ENCODE peak calls at places on chromosomes 2 and 18, in six cellular contexts. M is NCI-H1436 treated with DMSO at 0.1 percent for 48 hours, B is DMS53, W is midbrain, U is NCI-H1417, R is SK-MEL-5. K is an unnamed sample.

GRCh38 chr2:20164061-20164733 is 60.7 kb downstream of the SDC1 start:
- DNase-seq in M (no peak), W (no peak), U (peak; percentile 12), B (peak; percentile 76), R (peak; percentile 23), K (no peak)

GRCh38 chr2:233857511-233858118 is 3.3 kb upstream of the HJURP start:
- DNase-seq in W (no peak), M (no peak), U (peak; percentile 8), B (peak; percentile 44), R (peak; percentile 69), K (peak; percentile 42)

GRCh38 chr2:21037671-21038108 is 6.2 kb downstream of the APOB start:
- DNase-seq in W (no peak), B (no peak), R (no peak), U (no peak), M (no peak), K (no peak)

GRCh38 chr2:239870863-239871262 is 154.3 kb downstream of the NDUFA10 start:
- DNase-seq in R (no peak), U (no peak), W (no peak), B (no peak), M (no peak), K (no peak)

GRCh38 chr2:121293450-121294325 is 8.7 kb upstream of the TFCP2L1 start:
- DNase-seq in U (no peak), M (no peak), B (peak; percentile 26), W (no peak), R (no peak), K (no peak)

GRCh38 chr2:118763797-118764196 is 83.7 kb downstream of the EN1 start:
- DNase-seq in M (no peak), R (peak; percentile 63), B (peak; percentile 7), W (no peak), U (no peak), K (no peak)

GRCh38 chr2:182866095-182866460 is 359 bp downstream of the FRZB start:
- DNase-seq in U (no peak), B (peak; percentile 35), R (no peak), M (no peak), W (no peak), K (no peak)

GRCh38 chr2:19748073-19748375 is 153.8 kb downstream of the TTC32 start:
- DNase-seq in W (no peak), M (no peak), B (no peak), R (peak; percentile 21), U (no peak), K (no peak)

GRCh38 chr2:164697688-164698290 is 76.5 kb upstream of the GRB14 start:
- DNase-seq in R (peak; percentile 54), W (no peak), B (peak; percentile 80), U (no peak), M (no peak), K (peak; percentile 21)

GRCh38 chr2:210226186-210226585 is 939 bp upstream of the ACADL start:
- DNase-seq in M (no peak), U (no peak), B (no peak), W (no peak), R (no peak), K (no peak)

GRCh38 chr2:120175000-120175581 is 48.1 kb downstream of the TMEM185B start:
- DNase-seq in U (peak; percentile 24), B (peak; percentile 78), M (no peak), R (peak; percentile 67), W (peak; percentile 76), K (peak; percentile 63)

GRCh38 chr2:160390544-160391258 is 102.9 kb downstream of the RBMS1 start:
- DNase-seq in U (no peak), M (no peak), R (no peak), B (no peak), W (no peak), K (peak; percentile 69)

GRCh38 chr18:2302628-2303516 is 268.4 kb downstream of the METTL4 start:
- DNase-seq in M (no peak), B (no peak), U (no peak), R (no peak), W (no peak), K (peak; percentile 88)

GRCh38 chr18:60506682-60507081 is 134.1 kb upstream of the MC4R start:
- DNase-seq in R (no peak), U (no peak), W (no peak), M (no peak), B (peak; percentile 19), K (no peak)

GRCh38 chr2:21362101-21362500 is 238.3 kb downstream of the TDRD15 start:
- DNase-seq in W (no peak), B (peak; percentile 14), U (no peak), M (no peak), R (no peak), K (no peak)

GRCh38 chr2:2699117-2699497 is 368.0 kb upstream of the MYT1L start:
- DNase-seq in M (no peak), R (no peak), W (no peak), U (peak; percentile 18), B (no peak), K (no peak)

GRCh38 chr2:219448776-219449476 is 14.3 kb downstream of the SPEG start:
- DNase-seq in U (no peak), R (no peak), M (no peak), W (no peak), B (no peak), K (no peak)

GRCh38 chr2:119958642-119959268 is 54.1 kb upstream of the EPB41L5 start:
- DNase-seq in U (no peak), B (no peak), R (no peak), M (no peak), W (no peak), K (peak; percentile 16)

GRCh38 chr2:66477125-66477842 is 42.4 kb downstream of the MEIS1 start:
- DNase-seq in M (no peak), U (no peak), B (no peak), R (no peak), W (no peak), K (peak; percentile 22)

GRCh38 chr18:74596959-74597661 is 560 bp upstream of the ZNF407 start:
- DNase-seq in M (no peak), R (no peak), W (peak; percentile 89), B (peak; percentile 96), U (peak; percentile 100), K (no peak)

GRCh38 chr2:28420717-28421116 is 28.1 kb downstream of the FOSL2 start:
- DNase-seq in U (no peak), B (no peak), W (no peak), R (no peak), M (no peak), K (no peak)

GRCh38 chr2:100865819-100866462 is 46.0 kb downstream of the NPAS2 start:
- DNase-seq in M (no peak), W (no peak), R (no peak), U (no peak), B (peak; percentile 60), K (peak; percentile 66)

GRCh38 chr2:101854877-101855276 is 136.9 kb upstream of the IL1R2 start:
- DNase-seq in B (no peak), M (no peak), U (no peak), W (no peak), R (peak; percentile 6), K (no peak)

GRCh38 chr2:37324786-37325624 is at the start of gene PRKD3:
- DNase-seq in B (peak; percentile 69), R (peak; percentile 64), U (peak; percentile 72), M (no peak), W (peak; percentile 57), K (peak; percentile 46)

GRCh38 chr18:35688757-35689156 is 107.2 kb downstream of the GALNT1 start:
- DNase-seq in W (no peak), B (peak; percentile 5), R (peak; percentile 73), U (no peak), M (no peak), K (no peak)

GRCh38 chr2:240215676-240216051 is 75.2 kb upstream of the OTOS start:
- DNase-seq in U (no peak), M (no peak), W (no peak), B (no peak), R (no peak), K (no peak)

GRCh38 chr2:150063432-150063889 is 424.0 kb downstream of the RND3 start:
- DNase-seq in R (no peak), U (no peak), M (no peak), B (no peak), W (no peak), K (peak; percentile 62)

GRCh38 chr2:175871949-175872348 is 130.1 kb downstream of the LNPK start:
- DNase-seq in M (no peak), R (no peak), W (no peak), B (no peak), U (no peak), K (no peak)

GRCh38 chr2:25897500-25897899 is 19.2 kb upstream of the ASXL2 start:
- DNase-seq in W (no peak), R (no peak), U (no peak), B (no peak), M (no peak), K (no peak)

GRCh38 chr2:101341901-101342624 is 33.6 kb upstream of the RNF149 start:
- DNase-seq in B (peak; percentile 89), U (peak; percentile 48), R (peak; percentile 77), M (peak; percentile 5), W (peak; percentile 78), K (peak; percentile 80)

GRCh38 chr2:69050802-69051201 is 37.8 kb downstream of the ANTXR1 start:
- DNase-seq in M (no peak), R (no peak), B (no peak), U (no peak), W (no peak), K (no peak)

GRCh38 chr18:54684786-54685185 is 93.7 kb downstream of the DYNAP start:
- DNase-seq in W (no peak), B (peak; percentile 73), R (peak; percentile 11), U (no peak), M (no peak), K (peak; percentile 43)

GRCh38 chr2:101616411-101616810 is 81.1 kb upstream of the MAP4K4 start:
- DNase-seq in M (no peak), W (peak; percentile 71), B (peak; percentile 92), U (peak; percentile 7), R (peak; percentile 56), K (no peak)

GRCh38 chr2:113716291-113716690 is 40.2 kb downstream of the SLC35F5 start:
- DNase-seq in M (no peak), R (no peak), U (no peak), B (no peak), W (no peak), K (no peak)

GRCh38 chr2:95539836-95540235 is 52.0 kb upstream of the TRIM43 start:
- DNase-seq in U (no peak), B (no peak), M (no peak), R (no peak), W (peak; percentile 4), K (no peak)